ENCODE peak calls at places on chromosomes 12 and 14, in four cellular contexts. T is HCT116, C is HepG2, M is K562. O is an unnamed sample.

GRCh38 chr12:113231275-113232231 is 10.3 kb downstream of the TPCN1 start:
- DNase-seq in T (peak; percentile 54), C (peak; percentile 79), M (peak; percentile 43), O (no peak)

GRCh38 chr12:86660000-86660399 is 403.8 kb upstream of the MGAT4C start:
- DNase-seq in T (no peak), C (no peak), M (no peak), O (no peak)

GRCh38 chr12:23464241-23464812 is 485.1 kb downstream of the SOX5 start:
- DNase-seq in T (no peak), C (no peak), M (no peak), O (no peak)

GRCh38 chr12:105289114-105289904 is 41.2 kb upstream of the C12orf75 start:
- DNase-seq in T (no peak), C (peak; percentile 21), M (no peak), O (no peak)

GRCh38 chr14:91533623-91534022 is 23.5 kb upstream of the PPP4R3A start:
- DNase-seq in T (no peak), C (no peak), M (no peak), O (no peak)

GRCh38 chr12:1108276-1108675 is 117.3 kb downstream of the ERC1 start:
- DNase-seq in T (no peak), C (no peak), M (no peak), O (no peak)

GRCh38 chr12:104792570-104792969 is 165.5 kb downstream of the SLC41A2 start:
- DNase-seq in T (peak; percentile 39), C (no peak), M (no peak), O (no peak)

GRCh38 chr12:124778411-124778810 is 85.3 kb downstream of the SCARB1 start:
- DNase-seq in T (no peak), C (no peak), M (peak; percentile 32), O (no peak)

GRCh38 chr12:83016226-83016835 is 329.6 kb downstream of the TMTC2 start:
- DNase-seq in T (peak; percentile 79), C (peak; percentile 5), M (peak; percentile 18), O (no peak)

GRCh38 chr14:91867316-91867988 is at the start of gene TC2N:
- DNase-seq in T (no peak), C (no peak), M (no peak), O (no peak)

GRCh38 chr12:94718114-94718513 is 67.8 kb upstream of the TMCC3 start:
- DNase-seq in T (no peak), C (no peak), M (no peak), O (no peak)

GRCh38 chr14:92613008-92613658 is 99.6 kb downstream of the RIN3 start:
- DNase-seq in T (no peak), C (peak; percentile 20), M (peak; percentile 58), O (no peak)

GRCh38 chr14:56358265-56358664 is 221.3 kb upstream of the TMEM260 start:
- DNase-seq in T (no peak), C (no peak), M (no peak), O (no peak)

GRCh38 chr12:4268549-4269181 is 4.9 kb upstream of the CCND2 start:
- DNase-seq in T (no peak), C (no peak), M (no peak), O (no peak)

GRCh38 chr14:69046468-69046867 is 67.4 kb upstream of the ACTN1 start:
- DNase-seq in T (no peak), C (no peak), M (no peak), O (no peak)

GRCh38 chr14:69044296-69044695 is 65.2 kb upstream of the ACTN1 start:
- DNase-seq in T (no peak), C (no peak), M (no peak), O (no peak)

GRCh38 chr14:69044965-69045555 is 66.0 kb upstream of the ACTN1 start:
- DNase-seq in T (no peak), C (no peak), M (no peak), O (no peak)

GRCh38 chr14:69047255-69047654 is 68.2 kb upstream of the ACTN1 start:
- DNase-seq in T (no peak), C (no peak), M (no peak), O (no peak)

GRCh38 chr14:69045857-69046351 is 66.8 kb upstream of the ACTN1 start:
- DNase-seq in T (no peak), C (no peak), M (no peak), O (no peak)
- H3K4me3 ChIP-seq in T (no peak overlapping the region), C (no peak overlapping the region), M (no peak overlapping the region), O (no peak overlapping the region)

GRCh38 chr14:61891251-61891650 is 129.0 kb downstream of the SNAPC1 start:
- DNase-seq in T (no peak), C (no peak), M (no peak), O (no peak)

GRCh38 chr14:61893371-61893940 is 131.2 kb downstream of the SNAPC1 start:
- DNase-seq in T (no peak), C (no peak), M (no peak), O (no peak)

GRCh38 chr14:61891810-61892209 is 129.6 kb downstream of the SNAPC1 start:
- DNase-seq in T (no peak), C (no peak), M (no peak), O (no peak)

GRCh38 chr14:61887628-61888027 is 125.4 kb downstream of the SNAPC1 start:
- DNase-seq in T (no peak), C (no peak), M (no peak), O (no peak)

DNA sequence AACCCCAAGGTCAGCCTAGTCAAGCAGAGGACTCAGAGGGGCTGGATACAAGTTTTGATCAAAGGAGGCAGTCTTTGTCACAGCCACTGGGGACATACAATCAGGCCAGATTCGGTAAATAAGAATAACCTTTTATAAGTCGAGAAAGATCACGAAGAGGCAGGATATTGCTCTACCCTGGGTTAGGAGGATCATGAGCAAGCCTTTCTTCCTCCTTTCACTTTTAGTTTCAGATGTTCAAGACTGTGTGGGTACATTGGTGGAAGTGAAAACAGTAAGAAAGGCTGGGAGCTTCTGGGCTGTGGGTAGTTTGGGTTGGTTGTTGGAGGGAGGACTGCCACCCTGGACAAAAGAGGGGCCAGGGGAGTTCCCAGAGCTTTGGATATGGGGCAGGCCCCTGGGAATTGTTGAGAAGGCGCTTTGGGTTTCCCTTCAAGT is 127.7 kb downstream of the SNAPC1 start:
- DNase-seq in T (no peak), C (no peak), M (no peak), O (no peak)
- H3K27ac ChIP-seq in T (no peak overlapping the region), C (no peak overlapping the region), M (no peak overlapping the region), O (no peak overlapping the region)

DNA sequence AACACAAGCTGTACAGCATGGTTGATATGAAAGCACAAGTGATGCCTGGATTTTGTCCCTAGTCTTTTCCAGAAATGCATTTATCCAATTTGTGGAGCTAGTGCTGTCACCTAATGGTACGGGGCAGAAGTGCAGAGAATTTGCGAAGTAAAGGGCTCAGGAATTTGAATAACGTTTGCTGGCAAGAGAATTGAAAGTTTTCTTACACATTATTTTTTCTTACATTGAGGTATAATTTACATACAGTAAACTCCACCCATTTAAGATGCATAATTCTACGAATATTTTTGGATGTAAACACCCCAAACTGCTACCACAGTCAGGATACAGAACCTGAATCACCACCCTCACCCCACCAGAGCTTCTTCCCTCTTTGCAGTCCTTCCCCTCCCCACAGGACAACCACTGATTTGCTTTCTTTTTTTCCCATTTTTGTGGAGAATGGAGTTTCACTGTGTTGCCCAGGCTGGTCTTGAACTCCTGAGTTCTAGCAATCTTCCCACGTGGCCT is 3.5 kb downstream of the AICDA start:
- DNase-seq in T (peak; percentile 35), C (peak; percentile 28), M (no peak), O (peak; percentile 32)
- TF ChIP-seq TCF7L2 in T (no peak), C (no peak), M (no peak), O (no peak)

DNA sequence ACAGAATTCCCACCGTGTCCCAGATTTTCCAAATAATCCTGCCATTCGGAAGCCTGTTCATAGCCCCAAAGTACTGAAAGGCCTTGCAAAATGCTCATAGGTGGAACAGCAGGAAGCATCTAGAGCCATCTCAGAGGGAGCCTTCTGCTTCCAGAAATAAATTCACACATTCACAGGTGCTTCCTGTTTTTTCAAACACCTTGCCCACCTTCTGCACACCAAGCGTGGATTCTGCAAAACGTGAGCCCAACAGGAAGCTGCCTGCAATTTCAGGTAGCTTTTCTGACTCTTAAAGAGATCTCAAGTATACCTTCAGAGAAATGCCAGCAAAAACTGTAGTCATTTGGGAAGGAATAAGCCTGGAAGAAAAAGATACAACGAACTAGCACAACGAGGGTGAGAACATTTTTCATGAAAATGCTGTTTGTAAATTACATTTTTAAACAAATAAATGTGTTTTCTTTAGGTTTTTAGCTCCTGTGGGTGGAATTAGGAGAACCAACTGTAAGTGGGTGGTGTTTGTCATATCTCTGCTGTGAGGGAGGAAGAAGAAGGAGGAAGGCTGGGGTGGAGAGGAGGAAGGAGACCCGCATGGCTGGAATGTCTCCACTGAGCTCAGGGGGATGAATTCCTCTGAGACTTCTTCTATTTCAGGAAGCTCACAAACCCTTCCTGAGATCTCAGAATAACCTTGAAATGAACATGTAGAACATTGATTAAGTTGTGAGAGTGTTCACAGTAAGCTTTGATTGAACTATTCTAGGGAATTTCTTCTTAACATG is at the start of gene IFNG-AS1:
- DNase-seq in T (no peak), C (no peak), M (no peak), O (no peak)
- H3K4me3 ChIP-seq in T (no peak within 1 kb of the TSS), C (no peak within 1 kb of the TSS), M (no peak within 1 kb of the TSS), O (no peak within 1 kb of the TSS)

DNA sequence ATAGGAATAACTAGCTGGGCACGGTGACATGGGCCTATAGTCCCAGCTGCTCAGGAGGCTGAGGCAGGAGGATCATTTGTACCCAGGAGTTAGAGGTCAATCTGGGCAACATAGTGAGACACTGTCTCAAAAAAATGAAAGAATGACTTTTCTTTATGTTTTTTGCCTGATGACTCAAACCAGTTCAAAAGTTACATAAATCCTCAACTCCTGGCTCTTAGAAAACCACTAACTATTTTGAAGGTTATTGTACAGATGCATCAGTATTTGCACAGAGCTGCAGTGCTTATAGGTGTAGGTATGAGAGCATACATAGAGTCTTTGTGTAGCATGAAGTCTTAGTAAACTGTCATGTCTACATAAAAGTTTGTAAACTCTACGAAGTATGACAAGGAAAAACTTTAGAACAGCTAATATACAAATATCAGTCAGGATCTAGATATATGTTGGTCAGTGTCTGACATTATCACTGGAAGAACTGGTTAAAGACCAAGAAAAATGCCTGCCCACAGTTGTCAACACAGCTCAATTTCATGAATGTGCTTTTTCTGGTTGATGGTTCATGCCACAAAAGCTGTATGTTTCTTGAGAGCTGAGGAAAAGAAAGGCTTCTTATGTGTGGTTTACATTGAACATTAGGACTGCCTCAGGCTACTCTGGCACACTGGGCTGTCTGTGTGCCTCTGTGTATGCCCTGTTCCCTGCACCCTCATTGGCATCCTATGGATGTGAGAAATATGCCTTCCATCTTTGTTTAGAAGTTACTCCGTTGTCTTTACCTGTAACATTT is 219.0 kb upstream of the RGS6 start:
- DNase-seq in T (no peak), C (no peak), M (no peak), O (no peak)
- H3K27ac ChIP-seq in T (no peak overlapping the region), C (no peak overlapping the region), M (no peak overlapping the region), O (no peak overlapping the region)

GRCh38 chr14:72907886-72908285 is 14.0 kb upstream of the DPF3 start:
- DNase-seq in T (no peak), C (no peak), M (peak; percentile 52), O (no peak)

GRCh38 chr14:72906879-72907278 is 13.0 kb upstream of the DPF3 start:
- DNase-seq in T (no peak), C (no peak), M (no peak), O (no peak)

GRCh38 chr14:72904840-72905561 is 11.1 kb upstream of the DPF3 start:
- DNase-seq in T (peak; percentile 44), C (peak; percentile 53), M (peak; percentile 39), O (peak; percentile 52)

GRCh38 chr14:72907327-72907826 is 13.5 kb upstream of the DPF3 start:
- DNase-seq in T (no peak), C (no peak), M (no peak), O (no peak)

DNA sequence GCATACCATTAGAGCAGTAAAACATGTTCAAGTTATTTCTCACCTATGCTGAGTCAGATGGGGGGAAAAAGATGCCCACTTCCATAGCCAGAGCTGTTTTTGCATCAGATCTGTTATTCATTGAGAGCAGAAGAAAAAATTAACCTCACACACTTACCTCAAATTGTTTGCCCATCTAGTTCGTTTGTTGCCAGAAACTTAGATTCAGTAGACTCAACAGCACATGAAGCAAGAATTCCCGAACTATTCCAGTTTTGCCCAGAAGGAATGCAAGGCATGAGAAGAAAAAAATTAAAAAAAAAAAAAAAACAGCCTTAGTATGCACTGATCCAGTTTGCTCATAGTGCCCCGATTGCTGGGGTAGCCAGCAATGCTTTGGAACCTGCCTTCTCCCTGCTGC is 12.4 kb upstream of the DPF3 start:
- DNase-seq in T (no peak), C (no peak), M (no peak), O (no peak)
- TF ChIP-seq TCF7L2 in T (no peak), C (no peak), M (no peak), O (no peak)